ENCODE peak calls at places on chromosomes 13 and 19, in six cellular contexts. J is GM12891, I is K562, Y is H1, O is HepG2, G is GM12878. P is an unnamed sample.

GRCh38 chr19:47711652-47712239 is 1.5 kb upstream of the EHD2 start:
- DNase-seq in J (no peak), I (no peak), Y (no peak), O (peak), G (no peak), P (no peak)

GRCh38 chr19:12140545-12141404 is 625 bp upstream of the ZNF20 start:
- DNase-seq in J (peak), I (peak), Y (peak), O (peak), G (peak), P (peak)

GRCh38 chr19:55647732-55648656 is at the start of gene CCDC106:
- DNase-seq in J (no peak), I (peak), Y (peak), O (peak), G (no peak), P (no peak)

GRCh38 chr19:55156202-55157063 is 1.1 kb downstream of the TNNI3 start:
- DNase-seq in J (peak), I (peak), Y (peak), O (peak), G (no peak), P (peak)

GRCh38 chr19:45939792-45940514 is 25.4 kb upstream of the NANOS2 start:
- DNase-seq in J (no peak), I (no peak), Y (no peak), O (no peak), G (no peak), P (no peak)

GRCh38 chr13:39602614-39603366 is at the start of gene LHFPL6:
- DNase-seq in J (peak), I (peak), Y (peak), O (peak), G (no peak), P (peak)

GRCh38 chr13:100235311-100235901 is 146.5 kb downstream of the PCCA start:
- DNase-seq in J (no peak), I (peak), Y (no peak), O (peak), G (no peak), P (no peak)

GRCh38 chr13:29707876-29708543 is 112.5 kb upstream of the SLC7A1 start:
- DNase-seq in J (peak), I (peak), Y (peak), O (peak), G (no peak), P (peak)

GRCh38 chr19:55441319-55441691 is 1.8 kb downstream of the SHISA7 start:
- DNase-seq in J (no peak), I (no peak), Y (peak), O (no peak), G (no peak), P (no peak)

GRCh38 chr13:21933001-21933400 is 262.1 kb downstream of the FGF9 start:
- DNase-seq in J (no peak), I (no peak), Y (no peak), O (no peak), G (no peak), P (no peak)

GRCh38 chr19:18594824-18595373 is 6.3 kb downstream of the REX1BD start:
- DNase-seq in J (no peak), I (no peak), Y (peak), O (no peak), G (no peak), P (no peak)

GRCh38 chr19:33740811-33741396 is 55.8 kb upstream of the KCTD15 start:
- DNase-seq in J (no peak), I (peak), Y (peak), O (peak), G (no peak), P (no peak)

GRCh38 chr13:113110048-113110851 is 4.7 kb downstream of the F7 start:
- DNase-seq in J (no peak), I (no peak), Y (no peak), O (no peak), G (no peak), P (no peak)

GRCh38 chr19:39093761-39094160 is 9.6 kb downstream of the ACP7 start:
- DNase-seq in J (no peak), I (no peak), Y (no peak), O (no peak), G (no peak), P (no peak)

GRCh38 chr19:39671739-39672363 is 16.1 kb downstream of the LGALS16 start:
- DNase-seq in J (no peak), I (no peak), Y (peak), O (peak), G (no peak), P (no peak)

GRCh38 chr13:35884211-35884610 is 247.0 kb downstream of the DCLK1 start:
- DNase-seq in J (no peak), I (no peak), Y (no peak), O (no peak), G (no peak), P (no peak)

GRCh38 chr13:29503041-29503837 is 92.2 kb downstream of the SLC7A1 start:
- DNase-seq in J (no peak), I (peak), Y (peak), O (no peak), G (no peak), P (no peak)

GRCh38 chr13:24511824-24512207 is 762 bp downstream of the PARP4 start:
- DNase-seq in J (no peak), I (no peak), Y (no peak), O (no peak), G (peak), P (no peak)

GRCh38 chr13:24505756-24506155 is 6.8 kb downstream of the PARP4 start:
- DNase-seq in J (no peak), I (no peak), Y (no peak), O (no peak), G (no peak), P (no peak)

GRCh38 chr13:24506698-24507335 is 5.8 kb downstream of the PARP4 start:
- DNase-seq in J (no peak), I (no peak), Y (no peak), O (no peak), G (no peak), P (no peak)

GRCh38 chr13:24512208-24513068 is at the start of gene PARP4:
- DNase-seq in J (peak), I (peak), Y (peak), O (peak), G (peak), P (peak)

GRCh38 chr13:24511019-24511823 is 1.4 kb downstream of the PARP4 start:
- DNase-seq in J (peak), I (no peak), Y (no peak), O (peak), G (peak), P (no peak)
- TF ChIP-seq POLR2A in J (no peak), I (no peak), Y (no peak), O (no peak), G (peak), P (peak)

GRCh38 chr13:23876265-23876664 is 12.9 kb downstream of the MIPEP start:
- DNase-seq in J (no peak), I (no peak), Y (no peak), O (no peak), G (no peak), P (no peak)

GRCh38 chr13:23883255-23883654 is 5.9 kb downstream of the MIPEP start:
- DNase-seq in J (no peak), I (no peak), Y (no peak), O (no peak), G (no peak), P (no peak)

GRCh38 chr13:23881408-23881785 is 7.8 kb downstream of the MIPEP start:
- DNase-seq in J (no peak), I (no peak), Y (no peak), O (no peak), G (no peak), P (no peak)
- TF ChIP-seq POLR2AphosphoS5 in J (no peak), I (no peak), Y (no peak), O (no peak), G (no peak), P (no peak)

DNA sequence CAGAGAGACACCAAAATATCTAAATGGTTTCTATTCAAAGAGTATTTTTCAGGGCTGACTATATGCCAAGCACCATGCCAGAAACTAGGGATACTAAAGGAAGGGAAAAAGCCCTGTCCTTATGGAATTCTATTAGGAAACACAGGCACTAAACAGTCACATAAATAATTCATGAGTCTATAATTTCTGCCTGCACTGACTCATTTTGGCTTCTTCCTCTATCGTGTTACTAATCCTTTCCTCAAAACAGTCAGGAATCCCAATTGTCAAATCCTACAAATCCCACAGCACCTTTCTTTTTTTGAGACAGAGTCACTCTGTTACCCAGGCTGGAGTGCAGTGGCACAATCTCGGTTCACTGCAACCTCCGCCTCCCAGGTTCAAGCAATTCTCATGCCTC is 29.2 kb downstream of the XPO4 start:
- DNase-seq in J (no peak), I (no peak), Y (no peak), O (no peak), G (no peak), P (no peak)
- TF ChIP-seq TAF1 in J (no peak), I (no peak), Y (no peak), O (no peak), G (no peak), P (no peak)

DNA sequence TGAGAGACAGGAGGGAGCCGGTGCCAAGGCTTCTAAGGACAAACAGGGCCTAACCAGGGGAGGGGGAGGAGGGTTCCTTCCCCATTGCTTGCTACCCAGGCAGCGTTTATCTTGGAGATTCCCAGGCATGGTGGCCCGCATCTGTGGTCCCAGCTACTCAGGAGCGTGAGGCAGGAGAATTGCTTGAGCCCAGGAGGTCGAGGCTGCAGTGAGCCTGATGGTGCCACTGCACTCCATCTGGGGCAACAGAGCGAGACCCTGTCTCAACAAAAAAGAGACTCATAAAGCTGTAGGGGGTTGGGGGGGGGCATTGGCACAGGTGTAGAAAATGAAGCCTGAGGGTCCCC is 11.4 kb downstream of the TIMM13 start:
- DNase-seq in J (no peak), I (no peak), Y (no peak), O (no peak), G (no peak), P (no peak)
- TF ChIP-seq POLR2A in J (peak), I (no peak), Y (no peak), O (no peak), G (no peak), P (no peak)

DNA sequence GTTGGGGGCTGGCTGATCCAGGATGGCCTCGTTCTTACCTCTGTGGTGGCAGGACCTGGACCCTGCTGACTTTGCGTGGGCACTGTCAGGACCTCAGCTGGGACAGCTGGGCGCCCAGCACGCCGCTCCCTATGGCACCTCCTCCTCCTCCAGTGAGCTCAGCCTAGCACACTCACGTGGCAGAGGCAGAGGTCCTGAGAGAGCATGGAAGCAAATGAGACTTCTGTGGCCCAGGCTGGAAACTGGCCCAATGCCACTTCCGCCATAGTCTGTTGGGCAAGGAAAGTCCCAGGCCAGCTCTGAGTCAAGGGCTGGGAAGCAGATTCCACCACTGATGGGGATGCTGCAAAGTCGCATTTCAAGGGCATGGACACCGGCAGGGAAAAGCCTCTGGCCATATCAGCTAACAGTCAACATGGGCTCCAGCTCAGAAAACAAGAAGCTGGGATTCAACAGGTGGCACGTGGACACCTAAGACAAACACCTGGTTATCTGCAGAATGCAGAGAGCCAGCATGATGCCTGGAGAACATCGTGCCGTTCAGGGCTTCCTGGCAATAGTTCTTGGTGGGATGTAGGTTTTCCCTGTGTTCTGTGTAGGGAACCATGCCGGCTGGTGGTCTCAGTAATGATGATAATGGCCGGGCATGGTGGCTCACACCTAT is 16.7 kb downstream of the MYBPC2 start:
- DNase-seq in J (no peak), I (no peak), Y (no peak), O (no peak), G (no peak), P (no peak)
- TF ChIP-seq POLR2AphosphoS5 in J (no peak), I (no peak), Y (no peak), O (no peak), G (no peak), P (no peak)

DNA sequence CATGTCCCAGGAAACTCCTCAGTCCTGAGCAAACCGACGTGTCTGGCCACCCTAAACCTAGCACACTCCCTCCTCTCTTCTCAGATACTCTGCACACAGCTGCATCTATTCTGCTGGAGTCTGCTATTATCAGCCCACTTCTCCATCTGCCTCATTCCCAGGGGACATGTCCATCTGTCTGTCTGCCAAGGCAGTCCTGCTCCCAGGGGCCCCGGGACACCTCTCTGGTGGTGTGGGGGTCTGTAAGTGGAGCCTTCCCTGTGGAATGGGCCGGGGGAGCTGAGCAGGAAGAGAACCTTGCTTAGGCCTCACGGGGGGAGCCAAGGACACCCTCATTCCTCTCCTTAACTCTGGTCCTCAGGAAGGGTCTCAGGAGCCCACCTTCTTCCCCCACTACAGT is 72.7 kb downstream of the ERICH6B start:
- DNase-seq in J (no peak), I (no peak), Y (no peak), O (no peak), G (no peak), P (no peak)
- TF ChIP-seq TAF1 in J (no peak), I (no peak), Y (no peak), O (no peak), G (no peak), P (no peak)

DNA sequence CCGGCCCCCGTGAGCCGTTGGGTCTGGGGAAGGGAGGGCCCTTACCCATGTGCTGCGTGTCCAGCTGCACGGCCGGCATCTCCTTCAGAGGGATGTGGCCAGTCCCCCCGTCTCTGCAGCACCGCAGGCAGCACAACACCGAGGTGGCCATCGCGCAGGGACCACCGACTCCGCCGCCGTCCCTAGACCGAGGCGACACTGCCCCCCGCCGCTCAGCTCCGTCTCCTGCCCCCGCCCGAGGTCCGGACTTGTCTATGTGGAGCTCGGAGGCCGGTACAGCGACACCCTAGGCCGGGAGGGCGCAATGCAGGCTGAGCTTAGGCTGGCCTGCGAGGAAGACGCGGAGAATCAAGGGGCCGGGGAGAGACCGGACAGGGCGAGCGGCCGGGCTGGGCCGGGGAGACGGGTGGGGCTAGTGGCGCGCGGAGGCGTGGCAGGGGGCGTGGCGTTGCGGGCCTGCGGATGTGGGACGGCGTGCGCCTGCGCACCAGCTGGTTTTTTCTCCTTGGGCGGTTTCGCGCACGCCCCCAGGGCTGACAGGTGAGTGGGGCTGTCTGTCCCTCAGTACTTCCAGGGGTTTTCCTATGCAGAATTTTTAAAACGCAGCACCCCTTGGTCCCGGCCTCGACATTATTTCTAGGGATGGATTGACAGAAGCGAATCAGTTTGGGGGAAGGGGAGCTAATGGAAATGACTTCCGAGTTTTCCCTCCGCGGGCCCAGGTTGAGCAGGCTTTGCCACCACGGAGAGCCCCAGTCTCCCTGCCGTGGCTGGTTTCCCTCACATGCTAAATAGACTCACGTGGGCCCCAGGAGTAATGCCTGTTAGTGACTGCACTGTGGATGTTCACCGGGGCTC is at the start of gene SPRYD7:
- DNase-seq in J (peak), I (peak), Y (peak), O (peak), G (peak), P (peak)
- TF ChIP-seq POLR2A in J (peak), I (peak), Y (no peak), O (peak), G (peak), P (peak)

P was measured in GM12892.